ENCODE peak calls at places on chromosomes 12 and 14, in ten cellular contexts. V, F, B, I, T, N, D, Z, J and O are unnamed samples.

GRCh38 chr12:63068857-63069442 is 82.1 kb downstream of the AVPR1A start:
- DNase-seq in V (no peak), F (peak), B (no peak), I (no peak), T (no peak), N (peak), D (peak), Z (no peak), J (no peak), O (peak)

GRCh38 chr12:93766802-93767523 is 89.8 kb downstream of the CRADD start:
- DNase-seq in V (no peak), F (no peak), B (no peak), I (no peak), T (no peak), N (peak), D (peak), Z (no peak), J (no peak), O (peak)

GRCh38 chr14:22837750-22838538 is 1.6 kb downstream of the MMP14 start:
- DNase-seq in V (no peak), F (no peak), B (no peak), I (no peak), T (no peak), N (peak), D (no peak), Z (no peak), J (no peak), O (no peak)

GRCh38 chr12:68622250-68622649 is 11.6 kb downstream of the RAP1B start:
- DNase-seq in V (no peak), F (no peak), B (no peak), I (no peak), T (no peak), N (peak), D (no peak), Z (no peak), J (no peak), O (no peak)

GRCh38 chr14:105659935-105660527 is 133.6 kb downstream of the TMEM121 start:
- DNase-seq in V (no peak), F (no peak), B (no peak), I (no peak), T (no peak), N (no peak), D (no peak), Z (no peak), J (no peak), O (no peak)

GRCh38 chr14:94773682-94774211 is 3.8 kb upstream of the GSC start:
- DNase-seq in V (no peak), F (no peak), B (no peak), I (no peak), T (no peak), N (no peak), D (no peak), Z (no peak), J (no peak), O (no peak)

GRCh38 chr12:48197549-48197966 is 5.5 kb downstream of the OR10AD1 start:
- DNase-seq in V (no peak), F (no peak), B (no peak), I (no peak), T (no peak), N (peak), D (peak), Z (no peak), J (no peak), O (peak)

GRCh38 chr12:72296389-72296788 is 24.2 kb downstream of the TRHDE start:
- DNase-seq in V (no peak), F (no peak), B (no peak), I (no peak), T (no peak), N (peak), D (peak), Z (no peak), J (no peak), O (peak)

GRCh38 chr12:74119811-74120362 is 417.7 kb upstream of the ATXN7L3B start:
- DNase-seq in V (no peak), F (no peak), B (no peak), I (no peak), T (no peak), N (peak), D (no peak), Z (no peak), J (no peak), O (no peak)

GRCh38 chr12:113407931-113408585 is 4.4 kb upstream of the SDS start:
- DNase-seq in V (no peak), F (peak), B (no peak), I (no peak), T (no peak), N (no peak), D (no peak), Z (no peak), J (no peak), O (no peak)

GRCh38 chr12:122969657-122970056 is 3.4 kb upstream of the ABCB9 start:
- DNase-seq in V (no peak), F (no peak), B (no peak), I (no peak), T (no peak), N (no peak), D (no peak), Z (no peak), J (no peak), O (no peak)

GRCh38 chr12:50567926-50568325 is 63.1 kb downstream of the DIP2B start:
- DNase-seq in V (no peak), F (no peak), B (no peak), I (no peak), T (no peak), N (no peak), D (no peak), Z (no peak), J (no peak), O (no peak)

GRCh38 chr14:102603293-102603907 is 11.0 kb downstream of the RCOR1 start:
- DNase-seq in V (no peak), F (no peak), B (no peak), I (no peak), T (no peak), N (no peak), D (no peak), Z (no peak), J (no peak), O (no peak)

GRCh38 chr14:101547961-101548669 is 13.2 kb upstream of the DIO3 start:
- DNase-seq in V (no peak), F (no peak), B (no peak), I (no peak), T (no peak), N (no peak), D (no peak), Z (no peak), J (no peak), O (no peak)